ENCODE peak calls at places on chromosomes 11 and 22, in ten cellular contexts. V, R, L, Q, C, K, P, G, M and D are unnamed samples.

GRCh38 chr11:130877532-130877931 is 38.7 kb downstream of the SNX19 start:
- DNase-seq in L (no peak), V (no peak), R (no peak), K (no peak), G (no peak), M (no peak), Q (no peak), C (no peak), P (no peak), D (no peak)

GRCh38 chr11:113470233-113470632 is 5.0 kb downstream of the DRD2 start:
- DNase-seq in L (no peak), K (no peak), C (no peak), M (no peak), G (no peak), Q (no peak), P (no peak), V (no peak), R (no peak), D (no peak)

GRCh38 chr11:74559110-74559933 is 33.1 kb upstream of the POLD3 start:
- DNase-seq in Q (no peak), L (no peak), M (no peak), P (peak), R (no peak), G (no peak), C (no peak), K (no peak), V (no peak), D (no peak)

GRCh38 chr11:66328036-66328306 is 8.3 kb downstream of the RIN1 start:
- DNase-seq in R (no peak), P (no peak), G (no peak), C (no peak), Q (no peak), L (peak), V (no peak), M (no peak), K (no peak), D (no peak)

GRCh38 chr11:103920449-103920848 is 116.0 kb upstream of the DDI1 start:
- DNase-seq in G (no peak), Q (no peak), P (no peak), R (no peak), V (no peak), K (no peak), M (no peak), L (no peak), C (no peak), D (no peak)

GRCh38 chr11:107549253-107549953 is 16.1 kb downstream of the ALKBH8 start:
- DNase-seq in Q (no peak), P (peak), K (no peak), R (no peak), C (no peak), G (peak), V (no peak), L (no peak), M (peak), D (no peak)

GRCh38 chr11:121367434-121367833 is 74.9 kb downstream of the SC5D start:
- DNase-seq in V (no peak), M (no peak), P (no peak), G (no peak), Q (no peak), K (no peak), L (no peak), C (no peak), R (no peak), D (no peak)

GRCh38 chr11:129881570-129882170 is 13.7 kb downstream of the NFRKB start:
- DNase-seq in R (no peak), G (peak), M (peak), K (no peak), C (no peak), L (no peak), Q (no peak), V (no peak), P (peak), D (no peak)

GRCh38 chr11:19738124-19738523 is 25.5 kb downstream of the NAV2 start:
- DNase-seq in L (no peak), R (no peak), G (no peak), P (no peak), V (no peak), K (no peak), C (no peak), M (no peak), Q (no peak), D (no peak)

GRCh38 chr22:21766933-21767462 is 31.4 kb upstream of the YPEL1 start:
- DNase-seq in Q (no peak), K (no peak), R (no peak), M (no peak), V (no peak), C (no peak), L (no peak), G (no peak), P (no peak), D (no peak)

GRCh38 chr11:23078289-23078971 is 218.2 kb upstream of the CCDC179 start:
- DNase-seq in G (peak), R (no peak), V (no peak), C (no peak), K (no peak), L (no peak), P (peak), M (no peak), Q (no peak), D (no peak)

GRCh38 chr22:37471721-37472417 is 14.3 kb downstream of the MFNG start:
- DNase-seq in K (no peak), P (no peak), Q (no peak), C (no peak), R (no peak), V (no peak), M (no peak), G (no peak), L (no peak), D (no peak)

GRCh38 chr22:17422736-17423343 is 53.6 kb downstream of the CECR2 start:
- DNase-seq in Q (no peak), V (no peak), R (no peak), M (no peak), K (no peak), G (no peak), L (no peak), P (no peak), C (no peak), D (no peak)

GRCh38 chr22:40572976-40573375 is 63.5 kb downstream of the MRTFA start:
- DNase-seq in G (no peak), L (no peak), V (no peak), C (no peak), M (no peak), Q (no peak), R (no peak), P (no peak), K (no peak), D (no peak)

GRCh38 chr11:57648791-57649735 is 649 bp downstream of the YPEL4 start:
- DNase-seq in Q (no peak), L (peak), V (no peak), G (no peak), M (no peak), C (no peak), R (no peak), P (no peak), K (peak), D (peak)

GRCh38 chr22:46459347-46460065 is 77.9 kb downstream of the CELSR1 start:
- DNase-seq in L (no peak), Q (no peak), P (no peak), G (no peak), R (no peak), V (no peak), C (no peak), K (no peak), M (no peak), D (no peak)

GRCh38 chr22:23204541-23205157 is 24.3 kb downstream of the BCR start:
- DNase-seq in C (peak), G (no peak), M (no peak), V (peak), P (no peak), R (peak), L (peak), Q (no peak), K (peak), D (peak)

GRCh38 chr11:116513894-116514293 is 258.9 kb downstream of the BUD13 start:
- DNase-seq in K (no peak), M (peak), L (no peak), C (no peak), R (peak), Q (peak), V (peak), G (no peak), P (peak), D (no peak)

GRCh38 chr11:46346886-46347636 is at the start of gene DGKZ:
- DNase-seq in V (peak), P (peak), Q (peak), L (peak), C (peak), K (peak), R (peak), M (peak), G (peak), D (peak)

GRCh38 chr22:37213941-37214340 is 1.7 kb upstream of the SSTR3 start:
- DNase-seq in L (peak), K (no peak), R (no peak), P (no peak), M (no peak), C (no peak), G (no peak), Q (no peak), V (no peak), D (no peak)

GRCh38 chr11:70577258-70577603 is 178.9 kb downstream of the CTTN start:
- DNase-seq in P (no peak), Q (no peak), R (no peak), M (no peak), K (no peak), G (no peak), V (no peak), L (peak), C (no peak), D (no peak)

GRCh38 chr11:89184021-89184420 is 6.3 kb downstream of the TYR start:
- DNase-seq in K (no peak), M (no peak), L (no peak), G (no peak), C (no peak), R (no peak), V (no peak), P (no peak), Q (no peak), D (no peak)

GRCh38 chr11:126484266-126484665 is 128.8 kb downstream of the ST3GAL4 start:
- DNase-seq in R (no peak), Q (no peak), L (no peak), V (no peak), M (peak), G (no peak), K (no peak), P (no peak), C (no peak), D (no peak)

GRCh38 chr11:132653237-132653636 is 879.1 kb downstream of the OPCML start:
- DNase-seq in P (no peak), M (no peak), L (no peak), R (no peak), V (no peak), G (no peak), Q (no peak), C (no peak), K (no peak), D (no peak)

GRCh38 chr22:37630839-37631435 is 8.5 kb upstream of the SH3BP1 start:
- DNase-seq in M (no peak), K (no peak), L (no peak), G (no peak), V (no peak), Q (no peak), R (no peak), P (no peak), C (no peak), D (no peak)

GRCh38 chr11:17915500-17916143 is 97.2 kb downstream of the SERGEF start:
- DNase-seq in R (no peak), L (no peak), V (no peak), C (peak), Q (no peak), M (no peak), G (no peak), P (no peak), K (no peak), D (no peak)

GRCh38 chr11:116109228-116109627 is 605.0 kb upstream of the CADM1 start:
- DNase-seq in P (no peak), L (no peak), C (no peak), Q (peak), M (peak), V (no peak), G (peak), K (no peak), R (no peak), D (peak)

GRCh38 chr11:65719887-65720236 is 736 bp downstream of the RNASEH2C start:
- DNase-seq in V (no peak), M (no peak), P (peak), K (peak), Q (no peak), C (peak), G (peak), L (peak), R (no peak), D (peak)

GRCh38 chr11:125566235-125566634 is 3.0 kb upstream of the EI24 start:
- DNase-seq in R (no peak), C (no peak), P (no peak), G (no peak), V (no peak), Q (no peak), K (no peak), L (no peak), M (no peak), D (no peak)

GRCh38 chr11:34359548-34359891 is 1.7 kb upstream of the ABTB2 start:
- DNase-seq in P (no peak), M (no peak), G (no peak), R (no peak), K (no peak), L (no peak), C (no peak), V (no peak), Q (peak), D (no peak)

GRCh38 chr11:44456544-44457270 is 108.8 kb upstream of the CD82 start:
- DNase-seq in V (no peak), R (peak), C (no peak), P (no peak), Q (peak), L (no peak), M (peak), G (peak), K (no peak), D (no peak)

GRCh38 chr11:19546325-19546724 is 166.3 kb upstream of the NAV2 start:
- DNase-seq in Q (no peak), K (no peak), V (no peak), P (no peak), M (peak), C (peak), G (no peak), R (no peak), L (no peak), D (no peak)

GRCh38 chr22:40654522-40655167 is 18.1 kb upstream of the MRTFA start:
- DNase-seq in Q (no peak), G (peak), K (no peak), C (peak), L (no peak), V (peak), P (peak), M (peak), R (peak), D (peak)

GRCh38 chr11:848988-849824 is 6.6 kb downstream of the TSPAN4 start:
- DNase-seq in L (no peak), V (peak), M (no peak), C (no peak), R (no peak), Q (no peak), G (no peak), K (no peak), P (peak), D (peak)

GRCh38 chr11:134837166-134837886 is 425.3 kb upstream of the B3GAT1 start:
- DNase-seq in M (no peak), K (no peak), R (no peak), V (no peak), G (no peak), P (no peak), C (no peak), L (no peak), Q (no peak), D (no peak)

GRCh38 chr22:30390974-30391691 is 3.9 kb upstream of the RNF215 start:
- DNase-seq in M (peak), P (peak), R (peak), C (peak), V (peak), G (peak), K (peak), Q (peak), L (peak), D (peak)

GRCh38 chr11:69370984-69371709 is 77.2 kb downstream of the MYEOV start:
- DNase-seq in M (no peak), L (no peak), K (no peak), V (no peak), Q (no peak), C (peak), R (peak), G (no peak), P (no peak), D (no peak)

GRCh38 chr11:92376146-92376599 is 151.6 kb downstream of the FAT3 start:
- DNase-seq in R (no peak), G (no peak), K (no peak), P (no peak), V (no peak), M (peak), Q (no peak), L (no peak), C (no peak), D (no peak)

DNA sequence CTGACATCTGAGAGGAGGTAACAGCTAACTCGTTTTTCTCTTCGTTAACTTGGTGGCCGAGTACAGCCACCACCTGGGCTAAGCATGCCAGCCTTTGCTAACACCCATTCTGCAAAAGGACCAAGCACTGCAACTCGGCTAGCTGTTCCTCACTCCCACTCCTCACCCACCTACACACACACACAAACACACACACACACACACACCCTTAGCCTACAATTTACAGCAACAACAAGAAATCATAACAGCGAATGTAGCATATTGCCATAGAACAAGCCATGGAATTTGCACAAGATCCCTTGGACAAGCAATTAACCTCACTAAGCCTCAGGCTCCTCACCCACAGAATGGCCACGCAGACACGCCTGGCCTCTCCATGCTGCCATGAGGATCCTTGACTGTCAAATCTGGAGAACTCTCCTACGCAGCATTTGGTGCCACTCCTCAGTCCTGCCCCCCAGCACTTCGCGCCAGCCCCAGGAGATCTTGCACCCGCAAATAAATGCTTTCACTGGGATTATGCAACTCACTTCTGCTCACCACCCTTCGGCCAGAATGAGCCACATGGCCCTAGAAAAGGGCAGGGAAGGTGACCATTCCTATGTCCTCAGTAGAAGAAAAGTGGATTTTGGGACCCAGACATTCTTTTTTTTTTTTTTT is 58.9 kb downstream of the LARGE1 start:
- DNase-seq in V (no peak), P (no peak), Q (no peak), K (no peak), C (no peak), G (no peak), R (no peak), L (no peak), M (no peak), D (no peak)
- H3K27ac ChIP-seq in V (no peak), P (no peak), Q (no peak), K (no peak), C (no peak), G (no peak), R (peak), L (no peak), M (no peak), D (no peak)

GRCh38 chr11:12822623-12823022 is 148.4 kb downstream of the TEAD1 start:
- DNase-seq in Q (no peak), L (no peak), R (no peak), M (no peak), G (no peak), P (no peak), C (no peak), K (no peak), V (no peak), D (no peak)

GRCh38 chr11:12827369-12827768 is 153.1 kb downstream of the TEAD1 start:
- DNase-seq in L (no peak), G (no peak), R (no peak), M (no peak), K (no peak), C (no peak), Q (no peak), P (no peak), V (no peak), D (no peak)

GRCh38 chr11:12827929-12828812 is 153.9 kb downstream of the TEAD1 start:
- DNase-seq in L (no peak), M (peak), V (peak), K (no peak), G (peak), P (peak), R (no peak), C (no peak), Q (no peak), D (no peak)

GRCh38 chr11:12826441-12826840 is 152.2 kb downstream of the TEAD1 start:
- DNase-seq in C (no peak), L (no peak), M (no peak), Q (no peak), R (no peak), G (no peak), K (no peak), P (peak), V (no peak), D (no peak)

GRCh38 chr11:12824281-12825041 is 150.2 kb downstream of the TEAD1 start:
- DNase-seq in M (no peak), C (no peak), V (peak), Q (no peak), G (no peak), K (no peak), R (no peak), P (peak), L (no peak), D (no peak)
- TF ChIP-seq CTCF in M (no peak), C (no peak), V (no peak), Q (no peak), G (no peak), K (no peak), R (peak), P (no peak), L (no peak), D (no peak)

DNA sequence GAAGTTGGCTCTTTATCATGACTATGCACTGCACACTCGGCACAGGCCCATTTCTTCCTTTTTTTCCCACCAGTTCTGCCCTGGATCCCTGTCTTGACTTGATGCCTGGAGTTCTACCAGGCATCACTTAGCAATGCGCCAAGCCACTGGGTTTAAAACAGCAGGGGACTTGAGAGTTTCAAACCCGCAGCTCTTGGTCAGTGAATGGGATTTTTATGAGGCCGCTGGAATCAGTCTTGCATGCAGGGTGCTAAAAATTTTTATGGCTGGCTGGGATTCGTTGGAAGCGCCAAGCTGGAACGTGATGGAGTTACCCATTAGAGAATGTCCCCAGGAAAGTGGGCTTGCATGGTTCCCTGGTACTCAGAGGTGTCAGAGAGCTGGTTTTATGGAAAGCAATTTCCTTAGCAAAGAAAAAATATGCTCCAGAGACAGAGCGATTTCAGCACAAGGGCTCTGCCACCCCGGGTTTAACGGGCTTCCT is 433.0 kb downstream of the TENM4 start:
- DNase-seq in C (no peak), P (no peak), L (no peak), Q (no peak), V (no peak), R (no peak), K (no peak), G (no peak), M (no peak), D (no peak)
- H3K27ac ChIP-seq in C (no peak), P (no peak), L (no peak), Q (no peak), V (no peak), R (no peak), K (no peak), G (no peak), M (no peak), D (no peak)

GRCh38 chr11:2964782-2965181 is 27.3 kb downstream of the NAP1L4 start:
- DNase-seq in L (no peak), R (no peak), C (no peak), M (no peak), G (no peak), P (no peak), K (no peak), Q (no peak), V (no peak), D (no peak)

GRCh38 chr11:2968501-2968900 is 23.6 kb downstream of the NAP1L4 start:
- DNase-seq in M (no peak), C (no peak), R (no peak), G (no peak), L (no peak), K (no peak), V (no peak), P (no peak), Q (no peak), D (no peak)

GRCh38 chr11:2961080-2961479 is 31.0 kb downstream of the NAP1L4 start:
- DNase-seq in P (no peak), Q (no peak), G (no peak), L (no peak), K (no peak), R (no peak), M (no peak), V (no peak), C (no peak), D (no peak)

DNA sequence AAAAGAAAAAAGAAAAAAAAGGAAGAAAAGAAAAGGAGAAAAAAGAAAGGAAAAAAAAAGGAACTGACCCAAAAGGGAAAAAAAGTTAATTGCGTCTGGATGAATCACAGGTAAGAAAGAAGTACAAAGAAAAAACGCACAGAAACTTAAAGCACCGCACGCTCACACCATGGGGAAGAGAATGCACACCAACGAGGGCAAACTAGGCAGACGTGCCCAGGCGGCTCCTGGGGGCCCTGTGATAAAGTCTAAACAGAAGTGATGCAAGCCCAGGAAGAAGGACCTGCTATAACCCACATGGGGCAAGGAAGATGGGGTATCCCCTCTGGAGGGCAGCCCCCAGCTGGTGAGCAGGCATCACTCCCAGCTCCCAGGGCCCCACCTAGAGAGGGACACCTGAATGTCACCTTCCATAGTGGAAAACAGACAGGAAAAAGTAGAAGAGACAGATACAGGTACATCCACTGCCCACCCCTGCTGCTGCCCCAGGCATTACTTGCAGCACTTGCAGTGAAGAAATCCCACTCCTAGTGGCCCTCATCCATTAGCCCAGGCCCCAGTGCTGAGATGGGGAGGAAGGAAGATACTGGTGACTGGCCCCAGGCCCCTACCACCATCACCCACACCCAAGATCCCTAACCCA is 28.9 kb downstream of the NAP1L4 start:
- DNase-seq in M (no peak), L (no peak), C (no peak), R (no peak), V (no peak), Q (no peak), P (no peak), K (no peak), G (no peak), D (no peak)
- TF ChIP-seq CTCF in M (no peak), L (no peak), C (no peak), R (no peak), V (no peak), Q (no peak), P (no peak), K (no peak), G (no peak), D (no peak)